ENCODE peak calls at places on chromosome 6, in six cellular contexts. N is mesendoderm, T is neuronal stem cell, P is IMR-90, X is trophoblast cell, Q is mesenchymal stem cell. W is an unnamed sample.

GRCh38 chr6:132068766-132069165 is 117.6 kb upstream of the CCN2 start:
- DNase-seq in P (peak; percentile 38), T (no peak), Q (no peak), X (no peak), N (no peak), W (no peak)

GRCh38 chr6:167665698-167666380 is 160.9 kb upstream of the AFDN start:
- DNase-seq in T (no peak), P (no peak), N (no peak), X (no peak), Q (no peak), W (no peak)

GRCh38 chr6:138757131-138757530 is 16.4 kb upstream of the CCDC28A start:
- DNase-seq in N (no peak), P (no peak), X (no peak), T (no peak), Q (peak; percentile 38), W (no peak)

GRCh38 chr6:158006821-158007570 is 25.3 kb downstream of the SYNJ2 start:
- DNase-seq in X (no peak), P (no peak), N (no peak), Q (no peak), T (no peak), W (no peak)

GRCh38 chr6:81215092-81215432 is 537.4 kb downstream of the TENT5A start:
- DNase-seq in X (no peak), Q (no peak), T (no peak), P (no peak), N (no peak), W (peak; percentile 28)

GRCh38 chr6:110098511-110099116 is 80.9 kb downstream of the WASF1 start:
- DNase-seq in X (peak; percentile 50), N (no peak), T (no peak), P (no peak), Q (no peak), W (no peak)

GRCh38 chr6:37576336-37576737 is 76.6 kb upstream of the CCDC167 start:
- DNase-seq in P (peak; percentile 88), N (peak; percentile 84), T (no peak), Q (peak; percentile 70), X (peak; percentile 35), W (no peak)

GRCh38 chr6:40395066-40395697 is 192.0 kb downstream of the LRFN2 start:
- DNase-seq in N (peak; percentile 7), X (no peak), T (no peak), Q (no peak), P (no peak), W (peak; percentile 15)

GRCh38 chr6:1029196-1029595 is 282.7 kb upstream of the FOXQ1 start:
- DNase-seq in X (no peak), P (no peak), N (no peak), T (no peak), Q (no peak), W (no peak)

GRCh38 chr6:152123076-152123475 is 315.6 kb downstream of the ESR1 start:
- DNase-seq in X (no peak), T (no peak), N (no peak), Q (no peak), P (no peak), W (no peak)

GRCh38 chr6:8278562-8278961 is 156.8 kb downstream of the SLC35B3 start:
- DNase-seq in T (no peak), N (no peak), X (no peak), P (no peak), Q (no peak), W (no peak)
- H3K18ac ChIP-seq in T (no peak overlapping the region), N (no peak overlapping the region), X (no peak overlapping the region), P (no peak overlapping the region), Q (no peak overlapping the region), W (no peak overlapping the region)

DNA sequence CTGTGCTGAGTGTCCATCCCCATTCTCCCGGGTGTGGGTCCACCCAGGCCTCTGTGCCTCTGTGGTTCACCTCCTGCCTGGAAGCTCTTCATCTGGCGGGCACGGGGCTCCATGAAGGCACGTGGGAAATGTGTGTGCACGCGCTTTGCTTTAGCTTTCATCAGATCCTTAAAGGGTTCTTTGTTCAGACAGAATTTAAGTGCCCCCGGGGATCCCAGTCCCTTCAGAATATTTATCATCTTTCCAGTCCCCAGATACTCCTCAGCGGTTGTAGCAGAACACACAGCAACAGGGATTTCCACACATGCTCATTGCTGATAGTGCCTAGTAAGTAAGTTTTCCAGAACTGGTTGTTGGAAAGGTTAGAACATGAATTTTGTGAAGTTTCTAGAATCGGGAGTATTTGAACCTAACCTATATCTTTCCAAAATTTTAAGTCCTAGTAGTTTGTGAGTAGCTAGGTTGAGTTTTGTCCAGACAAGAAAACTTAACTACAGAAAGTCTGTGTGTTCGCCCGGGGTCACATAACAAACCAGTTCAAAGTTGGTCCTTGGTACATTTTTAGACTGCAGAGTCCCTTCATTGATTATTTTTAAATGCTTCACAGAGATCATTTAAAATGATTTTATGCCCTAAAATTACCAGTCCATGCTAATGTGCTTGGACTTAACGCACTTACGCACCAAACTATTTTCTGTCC is 67.7 kb downstream of the RPP40 start:
- DNase-seq in T (no peak), N (no peak), P (no peak), X (no peak), Q (no peak), W (no peak)
- H3K18ac ChIP-seq in T (no peak overlapping the region), N (no peak overlapping the region), P (no peak overlapping the region), X (peak overlapping the region; percentile 3), Q (no peak overlapping the region), W (no peak overlapping the region)

GRCh38 chr6:44062105-44062770 is 65.0 kb downstream of the MRPL14 start:
- DNase-seq in Q (no peak), X (no peak), T (no peak), N (no peak), P (no peak), W (no peak)
- H3K18ac ChIP-seq in Q (peak overlapping the region; percentile 14), X (peak overlapping the region; percentile 17), T (no peak overlapping the region), N (no peak overlapping the region), P (peak overlapping the region; percentile 53), W (no peak overlapping the region)

DNA sequence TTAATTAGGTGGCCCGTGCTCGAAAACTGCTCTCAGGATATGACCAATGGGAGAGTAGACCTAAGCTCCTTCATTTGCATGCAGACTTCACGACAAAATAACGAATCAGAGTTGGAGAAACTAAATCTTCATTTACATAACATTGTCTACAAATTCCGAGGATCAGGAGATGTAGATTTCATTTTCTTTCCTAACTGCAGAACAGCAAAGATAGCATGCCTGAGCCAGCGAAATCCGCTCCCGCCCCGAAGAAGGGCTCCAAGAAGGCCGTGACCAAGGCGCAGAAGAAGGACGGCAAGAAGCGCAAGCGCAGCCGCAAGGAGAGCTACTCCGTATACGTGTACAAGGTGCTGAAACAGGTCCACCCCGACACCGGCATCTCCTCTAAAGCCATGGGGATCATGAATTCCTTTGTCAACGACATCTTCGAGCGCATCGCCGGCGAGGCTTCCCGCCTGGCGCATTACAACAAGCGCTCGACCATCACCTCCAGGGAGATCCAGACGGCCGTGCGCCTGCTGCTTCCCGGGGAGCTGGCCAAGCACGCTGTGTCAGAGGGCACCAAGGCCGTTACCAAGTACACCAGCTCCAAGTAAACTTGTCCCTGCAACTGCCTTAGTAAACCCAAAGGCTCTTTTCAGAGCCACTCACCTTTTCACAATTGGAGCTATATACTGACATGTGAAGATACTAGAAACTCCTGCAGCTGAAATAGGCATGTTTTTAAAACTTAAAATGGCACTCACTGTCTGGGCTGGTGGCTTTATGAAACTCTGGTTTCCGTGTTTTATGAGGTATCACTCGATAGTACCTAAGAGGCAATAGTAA is 96.6 kb downstream of the HFE start:
- DNase-seq in N (peak; percentile 98), Q (peak; percentile 91), X (peak; percentile 42), P (peak; percentile 92), T (peak; percentile 79), W (peak; percentile 78)
- H3K18ac ChIP-seq in N (peak overlapping the region; percentile 57), Q (peak overlapping the region; percentile 54), X (peak overlapping the region; percentile 17), P (no peak overlapping the region), T (peak overlapping the region; percentile 22), W (peak overlapping the region; percentile 88)

GRCh38 chr6:26199773-26200728 is 112.8 kb downstream of the HFE start:
- DNase-seq in T (no peak), Q (peak; percentile 75), N (no peak), X (no peak), P (peak; percentile 38), W (no peak)
- H3K18ac ChIP-seq in T (peak overlapping the region; percentile 92), Q (peak overlapping the region; percentile 93), N (peak overlapping the region; percentile 72), X (peak overlapping the region; percentile 26), P (peak overlapping the region; percentile 26), W (peak overlapping the region; percentile 49)

GRCh38 chr6:33319939-33320314 is 2.4 kb upstream of the ZBTB22 start:
- DNase-seq in X (no peak), Q (no peak), N (no peak), T (no peak), P (no peak), W (no peak)

GRCh38 chr6:33323623-33323948 is 6.0 kb upstream of the ZBTB22 start:
- DNase-seq in N (no peak), P (no peak), T (no peak), Q (no peak), X (no peak), W (peak; percentile 41)

GRCh38 chr6:33320315-33321181 is 3.0 kb upstream of the ZBTB22 start:
- DNase-seq in T (no peak), P (peak; percentile 96), Q (peak; percentile 95), N (peak; percentile 91), X (peak; percentile 85), W (peak; percentile 62)

GRCh38 chr6:33321227-33321626 is 3.7 kb upstream of the ZBTB22 start:
- DNase-seq in P (no peak), X (no peak), Q (no peak), N (no peak), T (no peak), W (no peak)

DNA sequence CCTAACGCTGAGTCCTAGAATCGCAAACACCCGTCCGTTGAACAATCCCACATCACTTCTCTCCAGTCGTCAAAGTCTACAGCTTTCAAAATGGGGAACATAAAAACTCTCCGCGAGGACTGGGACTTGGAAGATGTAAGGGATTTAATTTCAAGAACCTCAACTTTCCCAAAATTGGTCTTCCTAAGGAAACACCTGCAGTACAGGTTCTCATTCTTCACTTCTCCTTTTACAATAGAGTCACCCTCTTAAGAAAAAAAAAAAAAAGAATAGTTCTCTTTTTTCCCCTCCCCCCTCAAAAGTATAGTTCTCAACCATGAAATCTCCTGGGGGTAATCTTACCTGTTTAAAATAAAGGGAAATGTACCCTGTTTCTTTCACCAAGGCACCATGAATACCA is 6.6 kb upstream of the ZBTB22 start:
- DNase-seq in P (no peak), Q (no peak), N (no peak), X (no peak), T (no peak), W (no peak)
- H3K18ac ChIP-seq in P (no peak overlapping the region), Q (no peak overlapping the region), N (no peak overlapping the region), X (no peak overlapping the region), T (no peak overlapping the region), W (no peak overlapping the region)

W was measured in H9.